ENCODE peak calls at places on chromosomes 16 and 17, in five cellular contexts. Q, L, R, Z and X are unnamed samples.

GRCh38 chr17:19304209-19304608 is 58.3 kb downstream of the B9D1 start:
- DNase-seq in Q (peak), L (peak), R (peak), Z (peak), X (no peak)

GRCh38 chr17:5669191-5669590 is 84.9 kb upstream of the NLRP1 start:
- DNase-seq in Q (no peak), L (no peak), R (no peak), Z (no peak), X (no peak)

GRCh38 chr16:57994778-57995177 is 5.7 kb downstream of the ZNF319 start:
- DNase-seq in Q (peak), L (peak), R (peak), Z (peak), X (no peak)

GRCh38 chr17:13953871-13954270 is 115.4 kb upstream of the COX10 start:
- DNase-seq in Q (no peak), L (no peak), R (no peak), Z (no peak), X (no peak)

GRCh38 chr16:75424096-75424762 is 9.1 kb downstream of the CFDP1 start:
- DNase-seq in Q (no peak), L (no peak), R (no peak), Z (no peak), X (no peak)

GRCh38 chr16:49458656-49459445 is 85.2 kb downstream of the C16orf78 start:
- DNase-seq in Q (no peak), L (no peak), R (no peak), Z (no peak), X (no peak)

GRCh38 chr17:68892658-68893057 is 62.5 kb downstream of the ABCA8 start:
- DNase-seq in Q (no peak), L (no peak), R (no peak), Z (no peak), X (no peak)

GRCh38 chr16:72848759-72849664 is 198.9 kb downstream of the ZFHX3 start:
- DNase-seq in Q (peak), L (peak), R (peak), Z (peak), X (peak)

GRCh38 chr17:32289454-32289853 is 23.8 kb downstream of the RHBDL3 start:
- DNase-seq in Q (no peak), L (no peak), R (no peak), Z (no peak), X (no peak)

GRCh38 chr16:66926171-66926570 is 836 bp upstream of the RRAD start:
- DNase-seq in Q (no peak), L (peak), R (no peak), Z (no peak), X (no peak)

GRCh38 chr16:23579371-23579770 is 16.7 kb downstream of the NDUFAB1 start:
- DNase-seq in Q (no peak), L (no peak), R (no peak), Z (no peak), X (no peak)

GRCh38 chr17:3978421-3979275 is 14.4 kb upstream of the ATP2A3 start:
- DNase-seq in Q (no peak), L (no peak), R (peak), Z (peak), X (no peak)

GRCh38 chr16:85987750-85988078 is 88.8 kb downstream of the IRF8 start:
- DNase-seq in Q (no peak), L (no peak), R (no peak), Z (no peak), X (no peak)

GRCh38 chr17:72110953-72111339 is 9.9 kb upstream of the SOX9 start:
- DNase-seq in Q (no peak), L (no peak), R (peak), Z (no peak), X (no peak)

GRCh38 chr17:1782171-1782567 is 20.3 kb downstream of the SERPINF1 start:
- DNase-seq in Q (no peak), L (peak), R (no peak), Z (no peak), X (no peak)

GRCh38 chr17:1785925-1786324 is 24.1 kb downstream of the SERPINF1 start:
- DNase-seq in Q (no peak), L (peak), R (no peak), Z (no peak), X (no peak)

GRCh38 chr17:1786708-1787107 is 24.8 kb downstream of the SERPINF1 start:
- DNase-seq in Q (no peak), L (peak), R (no peak), Z (no peak), X (no peak)

GRCh38 chr17:1783271-1783670 is 21.4 kb downstream of the SERPINF1 start:
- DNase-seq in Q (no peak), L (peak), R (no peak), Z (peak), X (no peak)

GRCh38 chr17:1783834-1784611 is 22.2 kb downstream of the SERPINF1 start:
- DNase-seq in Q (peak), L (peak), R (no peak), Z (peak), X (peak)
- TF ChIP-seq CTCF in Q (peak), L (peak), R (peak), Z (peak), X (peak)

DNA sequence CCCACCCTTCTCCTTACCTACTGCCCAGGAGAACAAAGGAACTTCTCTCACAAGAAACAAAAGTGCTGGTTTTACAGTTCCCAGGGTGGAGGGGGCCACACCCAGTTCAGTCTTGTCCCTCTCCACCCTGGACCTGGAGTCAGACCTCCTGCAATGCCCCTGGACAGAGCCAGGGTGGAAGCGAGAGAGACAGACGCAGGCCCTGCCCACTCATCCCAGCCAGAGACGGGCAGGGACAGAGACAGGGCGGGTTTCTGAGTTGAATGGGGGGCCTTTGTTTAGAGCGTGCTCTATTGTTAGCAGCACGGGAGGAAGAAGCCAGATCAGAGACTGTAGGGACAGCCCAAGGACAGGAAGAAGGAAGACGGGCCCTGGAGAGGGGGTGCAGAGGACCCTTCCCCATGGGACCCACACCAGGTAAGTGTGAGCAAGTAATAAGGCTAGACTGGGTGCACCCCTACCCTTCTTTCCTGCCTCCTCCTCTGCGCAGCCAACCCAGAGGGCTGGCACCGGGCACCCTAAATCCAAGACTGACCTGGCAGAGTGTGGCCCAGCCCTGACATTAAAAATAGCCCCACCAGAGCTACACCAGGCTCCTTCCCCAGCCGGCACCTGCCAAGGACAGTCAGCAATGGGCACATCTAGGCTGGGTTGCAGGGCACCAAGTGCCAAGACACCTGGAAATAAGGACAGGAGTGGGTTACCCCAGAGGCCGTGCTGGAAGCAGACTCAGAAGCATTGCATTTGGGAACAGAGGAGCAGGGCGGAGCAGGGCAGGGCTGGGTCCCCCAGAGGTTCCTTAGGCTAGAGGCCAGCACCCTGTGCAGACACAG is 10.9 kb downstream of the JUP start:
- DNase-seq in Q (no peak), L (no peak), R (peak), Z (peak), X (no peak)
- H3K4me3 ChIP-seq in Q (no peak), L (peak), R (no peak), Z (no peak), X (no peak)

DNA sequence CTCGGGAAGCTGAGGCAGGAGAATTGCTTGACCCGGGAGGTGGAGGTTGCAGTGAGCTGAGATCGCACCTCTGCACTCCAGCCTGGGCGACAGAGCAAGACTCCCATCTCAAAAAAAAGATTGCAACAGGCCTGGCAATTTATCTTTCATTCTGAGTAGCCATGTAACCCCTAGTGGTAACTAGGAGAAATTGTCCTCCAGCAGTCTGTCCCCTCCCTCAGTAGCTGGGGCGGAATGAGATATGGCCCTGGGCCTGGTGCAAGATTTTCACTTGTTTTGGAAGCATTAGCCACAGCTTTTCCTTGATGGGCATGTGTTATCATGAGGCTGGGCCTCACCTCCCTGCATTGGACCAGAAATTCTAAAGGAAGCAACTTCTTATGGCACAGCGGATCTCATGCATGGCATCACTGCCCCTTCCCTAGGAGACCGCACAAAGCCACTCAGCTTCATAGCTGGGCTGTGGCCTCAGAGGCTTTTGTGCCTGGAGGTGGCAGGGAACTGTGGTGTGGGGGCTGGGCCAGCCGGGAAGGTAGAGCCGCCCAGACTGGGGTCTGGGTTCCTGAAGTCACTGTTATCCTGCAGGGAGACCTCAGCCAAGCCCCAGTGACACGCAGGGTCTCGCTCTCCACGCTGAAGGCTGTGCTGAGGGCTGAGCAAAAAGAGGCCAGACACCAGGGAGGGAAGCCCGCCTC is 13.4 kb downstream of the NATD1 start:
- DNase-seq in Q (peak), L (no peak), R (no peak), Z (peak), X (no peak)
- TF ChIP-seq CTCF in Q (peak), L (peak), R (no peak), Z (peak), X (peak)

GRCh38 chr17:78041401-78042179 is 83.1 kb downstream of the TNRC6C start:
- DNase-seq in Q (no peak), L (no peak), R (no peak), Z (no peak), X (no peak)
- H3K4me3 ChIP-seq in Q (peak), L (peak), R (no peak), Z (peak), X (peak)

DNA sequence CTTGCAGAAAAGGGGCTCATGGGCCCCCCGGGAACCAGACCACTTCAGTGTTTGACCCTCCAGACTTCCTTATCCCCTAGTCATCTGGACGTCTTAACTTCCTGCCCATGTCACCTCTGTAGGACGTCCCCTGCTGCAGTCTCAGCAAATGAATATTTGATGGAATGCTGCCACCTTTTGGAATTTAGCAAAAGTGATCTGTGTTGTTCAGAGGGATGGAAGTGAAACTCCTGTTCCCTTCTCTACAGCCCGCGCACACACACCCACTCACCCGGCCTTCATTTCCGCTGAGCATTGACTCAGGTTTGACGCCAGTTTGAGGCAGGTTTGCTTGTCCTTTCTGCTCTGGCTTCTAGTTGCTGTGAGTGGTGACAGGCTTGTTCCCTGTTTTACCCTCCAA is 507.2 kb upstream of the EEF2KMT start:
- DNase-seq in Q (no peak), L (no peak), R (no peak), Z (no peak), X (peak)
- TF ChIP-seq CTCF in Q (peak), L (no peak), R (no peak), Z (no peak), X (peak)

GRCh38 chr17:47720196-47720595 is 12.8 kb upstream of the TBX21 start:
- DNase-seq in Q (no peak), L (no peak), R (no peak), Z (no peak), X (no peak)

GRCh38 chr17:47718634-47719405 is 14.2 kb upstream of the TBX21 start:
- DNase-seq in Q (no peak), L (no peak), R (no peak), Z (no peak), X (no peak)

GRCh38 chr17:47720754-47721533 is 12.1 kb upstream of the TBX21 start:
- DNase-seq in Q (no peak), L (no peak), R (peak), Z (peak), X (no peak)

GRCh38 chr17:47719411-47720152 is 13.5 kb upstream of the TBX21 start:
- DNase-seq in Q (peak), L (no peak), R (no peak), Z (peak), X (peak)

DNA sequence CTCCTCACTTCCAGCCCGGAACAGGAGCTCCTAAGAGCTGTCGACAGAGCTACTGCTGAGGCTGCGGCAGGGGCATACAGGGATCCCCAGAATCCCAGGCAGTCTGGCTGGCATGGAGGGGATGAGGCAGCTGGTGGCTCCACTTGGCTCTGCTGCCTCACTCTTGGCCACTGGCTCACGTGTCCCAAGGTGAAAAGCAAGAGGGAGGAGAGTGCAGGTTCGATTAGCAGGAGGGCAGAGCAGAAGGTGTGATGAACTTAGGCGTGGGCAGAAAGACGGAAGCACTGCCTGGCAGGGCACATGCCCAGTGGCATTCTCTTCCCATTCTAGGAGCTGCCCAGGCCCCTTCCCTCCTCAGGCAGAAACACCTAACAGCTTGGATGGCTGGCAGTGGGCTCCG is 11.3 kb upstream of the TBX21 start:
- DNase-seq in Q (no peak), L (no peak), R (no peak), Z (no peak), X (no peak)
- H3K4me3 ChIP-seq in Q (no peak), L (no peak), R (no peak), Z (no peak), X (no peak)

DNA sequence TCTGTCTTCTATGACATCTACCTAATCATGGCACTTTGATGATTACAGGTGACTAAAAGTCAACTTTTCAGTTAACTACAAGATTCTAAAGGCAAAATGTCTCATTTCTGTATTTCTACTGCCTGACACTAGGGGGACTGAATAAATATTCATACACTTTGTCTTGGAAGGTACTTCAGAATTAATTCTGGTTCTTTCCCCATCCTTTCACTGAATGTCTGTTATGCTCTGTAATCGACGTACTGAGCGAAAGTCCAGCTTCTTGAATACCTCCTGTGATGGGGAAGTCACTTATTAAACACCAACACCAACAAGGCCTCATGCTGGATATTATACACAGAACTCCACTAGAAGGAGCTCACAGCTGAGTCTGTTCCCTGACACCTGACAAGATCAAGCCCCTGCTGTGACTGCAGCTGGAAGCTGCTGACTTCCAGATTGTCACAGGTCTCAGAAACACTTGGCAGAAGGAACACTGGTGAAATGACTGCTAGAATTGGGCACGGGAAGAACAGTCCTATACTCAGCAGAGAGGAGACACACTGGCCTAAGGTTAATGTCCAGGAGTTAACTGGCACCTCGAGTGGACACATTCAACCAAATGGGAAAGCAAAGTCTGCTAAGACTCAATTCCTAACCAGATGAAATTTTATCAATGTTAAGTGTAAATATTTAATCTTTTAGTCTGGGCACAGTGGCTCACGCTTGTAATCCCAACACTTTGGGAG is 31.9 kb downstream of the CMC2 start:
- DNase-seq in Q (no peak), L (no peak), R (no peak), Z (peak), X (no peak)
- TF ChIP-seq CTCF in Q (peak), L (no peak), R (no peak), Z (peak), X (peak)

GRCh38 chr17:65739026-65739425 is 177.6 kb upstream of the AXIN2 start:
- DNase-seq in Q (no peak), L (no peak), R (no peak), Z (no peak), X (no peak)

GRCh38 chr17:65741690-65742089 is 180.2 kb upstream of the AXIN2 start:
- DNase-seq in Q (no peak), L (no peak), R (no peak), Z (no peak), X (no peak)

GRCh38 chr17:65742433-65743312 is 181.2 kb upstream of the AXIN2 start:
- DNase-seq in Q (peak), L (no peak), R (no peak), Z (peak), X (peak)

GRCh38 chr17:65745241-65745640 is 183.8 kb upstream of the AXIN2 start:
- DNase-seq in Q (no peak), L (no peak), R (no peak), Z (no peak), X (no peak)

DNA sequence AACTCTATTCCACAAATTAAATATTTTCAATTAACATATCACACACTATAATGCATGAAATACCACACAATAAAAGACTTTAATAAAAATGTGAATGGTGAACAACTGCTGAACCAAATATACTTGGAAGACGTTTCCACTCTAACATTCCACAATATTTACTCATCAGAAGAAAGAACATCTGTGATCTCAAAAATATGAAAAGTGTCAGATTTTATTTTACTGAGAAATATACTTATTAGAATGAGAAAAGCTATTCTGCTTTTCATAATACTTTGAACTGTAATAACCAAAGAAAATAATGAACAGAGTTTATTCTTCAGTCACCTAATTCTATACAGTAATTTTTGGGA is 181.8 kb upstream of the AXIN2 start:
- DNase-seq in Q (peak), L (no peak), R (no peak), Z (no peak), X (no peak)
- H3K4me3 ChIP-seq in Q (no peak), L (no peak), R (no peak), Z (no peak), X (no peak)